ENCODE peak calls at places on chromosomes 11 and 22, in six cellular contexts. B is GM20000, F is endothelial cell, V is RWPE1, J is foreskin fibroblast, Q is glutamatergic neuron. D is an unnamed sample.

GRCh38 chr11:7665473-7666291 is 7.6 kb downstream of the CYB5R2 start:
- DNase-seq in Q (peak), J (peak), V (peak), F (peak), B (peak), D (peak)

GRCh38 chr11:46050065-46050464 is 71.2 kb downstream of the PHF21A start:
- DNase-seq in V (peak), J (peak), Q (peak), B (no peak), F (peak), D (peak)

GRCh38 chr11:103594283-103594682 is 442.2 kb upstream of the DDI1 start:
- DNase-seq in J (no peak), V (peak), Q (no peak), B (no peak), F (no peak), D (no peak)

GRCh38 chr11:2136209-2136951 is 2.8 kb downstream of the IGF2 start:
- DNase-seq in F (no peak), J (no peak), V (no peak), Q (peak), B (no peak), D (no peak)

GRCh38 chr11:44559207-44559943 is 6.1 kb upstream of the CD82 start:
- DNase-seq in B (peak), V (no peak), Q (no peak), F (no peak), J (no peak), D (peak)

GRCh38 chr11:34637303-34637702 is 16.4 kb downstream of the EHF start:
- DNase-seq in F (no peak), J (no peak), Q (no peak), V (no peak), B (no peak), D (no peak)

GRCh38 chr11:104105155-104105554 is 58.8 kb downstream of the PDGFD start:
- DNase-seq in Q (no peak), F (no peak), J (peak), B (no peak), V (no peak), D (no peak)

GRCh38 chr11:118304809-118305248 is 299 bp downstream of the CD3E start:
- DNase-seq in V (no peak), J (no peak), B (no peak), Q (no peak), F (no peak), D (no peak)

GRCh38 chr11:92728628-92729027 is 240.8 kb upstream of the MTNR1B start:
- DNase-seq in V (no peak), Q (no peak), J (no peak), B (no peak), F (no peak), D (no peak)

GRCh38 chr11:59429924-59430516 is 3.8 kb upstream of the OR5A2 start:
- DNase-seq in B (peak), J (peak), V (peak), F (peak), Q (no peak), D (no peak)

GRCh38 chr11:129144256-129144655 is 47.9 kb downstream of the ARHGAP32 start:
- DNase-seq in J (peak), B (no peak), F (no peak), V (no peak), Q (no peak), D (no peak)

GRCh38 chr11:24324211-24324610 is 172.6 kb upstream of the LUZP2 start:
- DNase-seq in F (no peak), Q (no peak), V (no peak), J (peak), B (no peak), D (no peak)

GRCh38 chr11:68655806-68656205 is 28.5 kb upstream of the GAL start:
- DNase-seq in V (no peak), Q (no peak), J (no peak), F (no peak), B (no peak), D (no peak)

GRCh38 chr11:14229472-14229871 is 129.5 kb downstream of the RRAS2 start:
- DNase-seq in B (no peak), J (no peak), V (no peak), F (no peak), Q (no peak), D (no peak)

GRCh38 chr11:14234446-14234845 is 124.5 kb downstream of the RRAS2 start:
- DNase-seq in Q (no peak), F (no peak), B (no peak), J (no peak), V (no peak), D (no peak)

GRCh38 chr11:14235701-14236100 is 123.3 kb downstream of the RRAS2 start:
- DNase-seq in J (no peak), F (no peak), V (no peak), B (no peak), Q (no peak), D (no peak)

GRCh38 chr11:14230407-14230806 is 128.6 kb downstream of the RRAS2 start:
- DNase-seq in J (no peak), B (no peak), F (no peak), Q (no peak), V (no peak), D (no peak)

GRCh38 chr11:14232652-14233051 is 126.3 kb downstream of the RRAS2 start:
- DNase-seq in J (no peak), F (no peak), Q (no peak), B (no peak), V (peak), D (no peak)
- TF ChIP-seq CTCF in J (no peak), F (peak), Q (peak), B (no peak), V (no peak), D (no peak)

GRCh38 chr22:50326959-50327710 is at the start of gene DENND6B:
- DNase-seq in Q (peak), B (peak), V (no peak), F (peak), J (peak), D (peak)
- TF ChIP-seq CTCF in Q (peak), B (peak), V (peak), F (peak), J (no peak), D (peak)

DNA sequence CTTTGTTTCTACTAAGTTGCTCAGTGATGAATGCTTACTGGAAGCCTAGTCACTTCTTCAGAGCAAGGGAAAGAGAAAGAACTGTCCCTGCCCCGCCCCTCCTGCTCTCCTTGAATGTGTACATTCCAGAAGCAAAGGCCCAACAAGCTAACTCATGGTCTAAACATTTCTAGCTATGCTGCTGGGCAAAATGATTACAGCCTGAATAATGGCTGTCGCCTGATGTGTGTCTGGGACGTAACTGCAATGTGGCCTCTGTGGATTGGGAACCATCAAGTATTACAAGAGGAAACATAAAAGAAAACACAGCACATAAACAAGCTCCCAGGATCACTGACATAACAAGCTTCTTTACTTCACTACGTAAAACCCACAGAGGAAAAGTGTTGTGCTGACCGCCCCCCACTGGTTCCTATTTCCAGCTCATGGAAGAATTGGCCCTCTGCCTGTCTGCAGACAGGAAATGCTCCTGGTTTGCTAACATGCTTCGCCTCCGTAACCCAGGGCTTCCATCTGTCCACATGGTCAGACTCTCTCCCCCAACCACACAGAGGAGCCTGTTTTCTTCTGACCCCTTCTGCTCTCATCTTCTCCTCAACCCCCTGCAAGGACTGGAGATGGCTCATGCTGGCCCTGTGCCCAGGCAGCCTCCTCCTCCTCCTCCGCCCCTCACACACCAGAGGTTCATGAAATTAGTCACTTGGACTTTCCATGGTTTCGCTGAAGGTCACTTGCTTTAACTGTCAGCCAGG is 187.2 kb downstream of the MAML2 start:
- DNase-seq in J (peak), Q (no peak), V (peak), B (peak), F (no peak), D (peak)
- TF ChIP-seq CTCF in J (peak), Q (no peak), V (no peak), B (no peak), F (no peak), D (no peak)

GRCh38 chr11:121033635-121034034 is 9.7 kb downstream of the TBCEL start:
- DNase-seq in B (no peak), Q (no peak), J (no peak), V (no peak), F (no peak), D (no peak)

GRCh38 chr11:121035169-121035755 is 11.4 kb downstream of the TBCEL start:
- DNase-seq in F (no peak), J (no peak), V (no peak), Q (no peak), B (no peak), D (no peak)

GRCh38 chr11:121036981-121037380 is 13.1 kb downstream of the TBCEL start:
- DNase-seq in J (no peak), B (no peak), Q (no peak), F (no peak), V (no peak), D (no peak)

GRCh38 chr11:121038642-121039409 is 14.9 kb downstream of the TBCEL start:
- DNase-seq in J (no peak), F (no peak), B (no peak), V (no peak), Q (no peak), D (no peak)

DNA sequence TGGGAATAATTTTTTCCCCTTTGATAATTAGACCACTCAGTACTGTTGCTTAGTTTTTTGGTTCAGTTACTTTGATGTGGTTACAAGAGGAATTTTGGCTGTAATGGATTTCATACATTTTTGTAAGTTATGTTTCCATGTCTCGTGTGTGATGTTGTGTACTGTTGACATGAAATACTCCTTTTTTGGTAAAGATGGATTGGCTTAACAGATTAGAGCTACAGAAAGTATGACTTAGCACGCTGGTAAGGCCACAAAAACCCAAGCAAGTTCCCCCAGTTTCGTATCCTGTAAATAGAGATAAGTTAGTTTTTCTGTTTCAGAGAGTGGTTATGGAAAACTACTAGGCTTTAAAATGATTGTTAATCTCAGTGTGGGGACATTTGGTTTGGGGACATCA is 11.9 kb downstream of the TBCEL start:
- DNase-seq in Q (no peak), J (no peak), F (no peak), B (no peak), V (no peak), D (no peak)
- TF ChIP-seq CTCF in Q (no peak), J (no peak), F (no peak), B (no peak), V (no peak), D (no peak)

DNA sequence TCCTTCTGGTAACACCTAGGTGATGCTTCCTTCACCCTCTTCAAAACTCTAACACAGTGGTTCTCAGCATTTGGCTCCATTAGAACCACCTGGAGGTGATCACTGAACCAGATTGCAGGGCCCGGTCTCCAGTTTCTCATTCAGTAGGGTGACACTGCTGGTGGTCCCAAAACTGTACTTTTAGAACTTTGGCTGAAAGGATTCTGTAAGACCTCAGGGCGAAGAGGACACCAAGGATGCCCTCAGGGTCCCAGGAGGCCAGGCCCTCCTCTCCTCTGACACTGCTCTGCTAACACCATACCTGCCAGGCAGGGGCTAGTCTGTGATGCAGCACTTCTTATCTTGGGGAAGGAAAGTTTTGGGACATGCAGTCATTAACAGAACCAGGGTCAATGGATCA is 9.0 kb downstream of the VSTM5 start:
- DNase-seq in F (no peak), Q (no peak), B (no peak), J (no peak), V (no peak), D (no peak)
- TF ChIP-seq CTCF in F (no peak), Q (no peak), B (no peak), J (no peak), V (no peak), D (no peak)

D was measured in sigmoid colon.